ENCODE peak calls at places on chromosomes 7 and 10, in ten cellular contexts. One of them, this sample, is unnamed.

GRCh38 chr10:58701398-58702135 is 188.9 kb downstream of the BICC1 start:
- DNase-seq in HEK293T: no peak
- DNase-seq in activated CD4-positive, alpha-beta T cell treated with anti-CD3 and anti-CD28 coated beads for 4 hours: no peak
- DNase-seq in neuronal stem cell: no peak
- DNase-seq in activated gamma-delta T cell treated with Interleukin-2 at 50 U/mL for 16 hours: no peak
- DNase-seq in NCI-H1436 treated with DMSO at 0.1 percent for 48 hours: no peak
- DNase-seq in astrocyte of the spinal cord: peak; percentile 82
- DNase-seq in neural progenitor cell: no peak
- DNase-seq in astrocyte: peak; percentile 86
- DNase-seq in Ammon's horn: no peak
- DNase-seq in this sample: peak; percentile 81

GRCh38 chr10:34674169-34674568 is 140.9 kb downstream of the PARD3 start:
- DNase-seq in neuronal stem cell: no peak
- DNase-seq in astrocyte: no peak
- DNase-seq in activated CD4-positive, alpha-beta T cell treated with anti-CD3 and anti-CD28 coated beads for 4 hours: no peak
- DNase-seq in Ammon's horn: no peak
- DNase-seq in activated gamma-delta T cell treated with Interleukin-2 at 50 U/mL for 16 hours: no peak
- DNase-seq in astrocyte of the spinal cord: no peak
- DNase-seq in HEK293T: no peak
- DNase-seq in NCI-H1436 treated with DMSO at 0.1 percent for 48 hours: no peak
- DNase-seq in neural progenitor cell: no peak
- DNase-seq in this sample: no peak

GRCh38 chr7:29883462-29884398 is 77.4 kb downstream of the WIPF3 start:
- DNase-seq in Ammon's horn: no peak
- DNase-seq in neuronal stem cell: no peak
- DNase-seq in neural progenitor cell: peak; percentile 78
- DNase-seq in astrocyte: no peak
- DNase-seq in HEK293T: no peak
- DNase-seq in activated CD4-positive, alpha-beta T cell treated with anti-CD3 and anti-CD28 coated beads for 4 hours: no peak
- DNase-seq in NCI-H1436 treated with DMSO at 0.1 percent for 48 hours: no peak
- DNase-seq in astrocyte of the spinal cord: no peak
- DNase-seq in activated gamma-delta T cell treated with Interleukin-2 at 50 U/mL for 16 hours: peak; percentile 5
- DNase-seq in this sample: no peak

GRCh38 chr10:24929056-24929544 is 23.3 kb downstream of the PRTFDC1 start:
- DNase-seq in activated CD4-positive, alpha-beta T cell treated with anti-CD3 and anti-CD28 coated beads for 4 hours: no peak
- DNase-seq in Ammon's horn: no peak
- DNase-seq in astrocyte: peak; percentile 93
- DNase-seq in astrocyte of the spinal cord: peak; percentile 95
- DNase-seq in NCI-H1436 treated with DMSO at 0.1 percent for 48 hours: no peak
- DNase-seq in activated gamma-delta T cell treated with Interleukin-2 at 50 U/mL for 16 hours: no peak
- DNase-seq in HEK293T: no peak
- DNase-seq in neuronal stem cell: no peak
- DNase-seq in neural progenitor cell: peak; percentile 15
- DNase-seq in this sample: no peak

GRCh38 chr10:26879744-26880143 is 19.0 kb upstream of the ABI1 start:
- DNase-seq in neuronal stem cell: no peak
- DNase-seq in HEK293T: no peak
- DNase-seq in activated gamma-delta T cell treated with Interleukin-2 at 50 U/mL for 16 hours: no peak
- DNase-seq in NCI-H1436 treated with DMSO at 0.1 percent for 48 hours: peak; percentile 32
- DNase-seq in Ammon's horn: peak; percentile 53
- DNase-seq in astrocyte of the spinal cord: no peak
- DNase-seq in activated CD4-positive, alpha-beta T cell treated with anti-CD3 and anti-CD28 coated beads for 4 hours: no peak
- DNase-seq in neural progenitor cell: no peak
- DNase-seq in astrocyte: no peak
- DNase-seq in this sample: no peak

GRCh38 chr10:77675347-77675746 is 37.7 kb upstream of the KCNMA1 start:
- DNase-seq in astrocyte of the spinal cord: no peak
- DNase-seq in Ammon's horn: no peak
- DNase-seq in activated CD4-positive, alpha-beta T cell treated with anti-CD3 and anti-CD28 coated beads for 4 hours: no peak
- DNase-seq in neuronal stem cell: no peak
- DNase-seq in HEK293T: no peak
- DNase-seq in NCI-H1436 treated with DMSO at 0.1 percent for 48 hours: no peak
- DNase-seq in activated gamma-delta T cell treated with Interleukin-2 at 50 U/mL for 16 hours: no peak
- DNase-seq in astrocyte: no peak
- DNase-seq in neural progenitor cell: no peak
- DNase-seq in this sample: no peak

GRCh38 chr7:69250958-69251357 is 347.3 kb upstream of the AUTS2 start:
- DNase-seq in activated gamma-delta T cell treated with Interleukin-2 at 50 U/mL for 16 hours: no peak
- DNase-seq in activated CD4-positive, alpha-beta T cell treated with anti-CD3 and anti-CD28 coated beads for 4 hours: no peak
- DNase-seq in neuronal stem cell: no peak
- DNase-seq in astrocyte of the spinal cord: no peak
- DNase-seq in neural progenitor cell: no peak
- DNase-seq in Ammon's horn: no peak
- DNase-seq in HEK293T: no peak
- DNase-seq in NCI-H1436 treated with DMSO at 0.1 percent for 48 hours: no peak
- DNase-seq in astrocyte: no peak
- DNase-seq in this sample: no peak

GRCh38 chr10:43194266-43194665 is 56.0 kb downstream of the CSGALNACT2 start:
- DNase-seq in Ammon's horn: no peak
- DNase-seq in NCI-H1436 treated with DMSO at 0.1 percent for 48 hours: no peak
- DNase-seq in neuronal stem cell: no peak
- DNase-seq in activated CD4-positive, alpha-beta T cell treated with anti-CD3 and anti-CD28 coated beads for 4 hours: no peak
- DNase-seq in HEK293T: no peak
- DNase-seq in astrocyte of the spinal cord: no peak
- DNase-seq in astrocyte: no peak
- DNase-seq in activated gamma-delta T cell treated with Interleukin-2 at 50 U/mL for 16 hours: no peak
- DNase-seq in neural progenitor cell: no peak
- DNase-seq in this sample: no peak

GRCh38 chr10:73244866-73245477 is 2.1 kb downstream of the DNAJC9 start:
- DNase-seq in astrocyte: no peak
- DNase-seq in Ammon's horn: no peak
- DNase-seq in activated CD4-positive, alpha-beta T cell treated with anti-CD3 and anti-CD28 coated beads for 4 hours: no peak
- DNase-seq in astrocyte of the spinal cord: no peak
- DNase-seq in neuronal stem cell: no peak
- DNase-seq in activated gamma-delta T cell treated with Interleukin-2 at 50 U/mL for 16 hours: no peak
- DNase-seq in neural progenitor cell: no peak
- DNase-seq in NCI-H1436 treated with DMSO at 0.1 percent for 48 hours: no peak
- DNase-seq in HEK293T: no peak
- DNase-seq in this sample: no peak

GRCh38 chr7:72754312-72754711 is 73.7 kb downstream of the TYW1B start:
- DNase-seq in neuronal stem cell: no peak
- DNase-seq in neural progenitor cell: no peak
- DNase-seq in astrocyte: peak; percentile 16
- DNase-seq in astrocyte of the spinal cord: peak; percentile 5
- DNase-seq in activated gamma-delta T cell treated with Interleukin-2 at 50 U/mL for 16 hours: no peak
- DNase-seq in Ammon's horn: no peak
- DNase-seq in HEK293T: no peak
- DNase-seq in NCI-H1436 treated with DMSO at 0.1 percent for 48 hours: no peak
- DNase-seq in activated CD4-positive, alpha-beta T cell treated with anti-CD3 and anti-CD28 coated beads for 4 hours: no peak
- DNase-seq in this sample: peak; percentile 29

GRCh38 chr7:98619450-98620321 is 2.6 kb downstream of the NPTX2 start:
- DNase-seq in neuronal stem cell: no peak
- DNase-seq in activated gamma-delta T cell treated with Interleukin-2 at 50 U/mL for 16 hours: no peak
- DNase-seq in astrocyte: peak; percentile 57
- DNase-seq in HEK293T: no peak
- DNase-seq in neural progenitor cell: peak; percentile 67
- DNase-seq in NCI-H1436 treated with DMSO at 0.1 percent for 48 hours: no peak
- DNase-seq in activated CD4-positive, alpha-beta T cell treated with anti-CD3 and anti-CD28 coated beads for 4 hours: no peak
- DNase-seq in Ammon's horn: peak; percentile 54
- DNase-seq in astrocyte of the spinal cord: peak; percentile 12
- DNase-seq in this sample: peak; percentile 1

GRCh38 chr10:102235598-102235920 is 5.8 kb downstream of the PITX3 start:
- DNase-seq in astrocyte of the spinal cord: no peak
- DNase-seq in NCI-H1436 treated with DMSO at 0.1 percent for 48 hours: no peak
- DNase-seq in neuronal stem cell: no peak
- DNase-seq in activated gamma-delta T cell treated with Interleukin-2 at 50 U/mL for 16 hours: no peak
- DNase-seq in astrocyte: no peak
- DNase-seq in activated CD4-positive, alpha-beta T cell treated with anti-CD3 and anti-CD28 coated beads for 4 hours: no peak
- DNase-seq in HEK293T: no peak
- DNase-seq in neural progenitor cell: no peak
- DNase-seq in Ammon's horn: no peak
- DNase-seq in this sample: peak; percentile 28

GRCh38 chr7:96968981-96969380 is 36.4 kb upstream of the DLX6 start:
- DNase-seq in astrocyte of the spinal cord: no peak
- DNase-seq in HEK293T: no peak
- DNase-seq in NCI-H1436 treated with DMSO at 0.1 percent for 48 hours: no peak
- DNase-seq in neural progenitor cell: no peak
- DNase-seq in neuronal stem cell: no peak
- DNase-seq in astrocyte: no peak
- DNase-seq in activated CD4-positive, alpha-beta T cell treated with anti-CD3 and anti-CD28 coated beads for 4 hours: no peak
- DNase-seq in Ammon's horn: no peak
- DNase-seq in activated gamma-delta T cell treated with Interleukin-2 at 50 U/mL for 16 hours: no peak
- DNase-seq in this sample: no peak

GRCh38 chr7:124263232-124263827 is 230.5 kb upstream of the TMEM229A start:
- DNase-seq in NCI-H1436 treated with DMSO at 0.1 percent for 48 hours: no peak
- DNase-seq in HEK293T: no peak
- DNase-seq in activated gamma-delta T cell treated with Interleukin-2 at 50 U/mL for 16 hours: no peak
- DNase-seq in activated CD4-positive, alpha-beta T cell treated with anti-CD3 and anti-CD28 coated beads for 4 hours: no peak
- DNase-seq in astrocyte: no peak
- DNase-seq in Ammon's horn: no peak
- DNase-seq in astrocyte of the spinal cord: peak; percentile 23
- DNase-seq in neural progenitor cell: peak; percentile 23
- DNase-seq in neuronal stem cell: no peak
- DNase-seq in this sample: peak; percentile 54

GRCh38 chr10:28241766-28242399 is 61.0 kb downstream of the MPP7 start:
- DNase-seq in HEK293T: peak; percentile 47
- DNase-seq in astrocyte of the spinal cord: peak; percentile 71
- DNase-seq in Ammon's horn: peak; percentile 52
- DNase-seq in activated CD4-positive, alpha-beta T cell treated with anti-CD3 and anti-CD28 coated beads for 4 hours: peak; percentile 18
- DNase-seq in activated gamma-delta T cell treated with Interleukin-2 at 50 U/mL for 16 hours: peak; percentile 37
- DNase-seq in neuronal stem cell: peak; percentile 55
- DNase-seq in NCI-H1436 treated with DMSO at 0.1 percent for 48 hours: no peak
- DNase-seq in neural progenitor cell: peak; percentile 64
- DNase-seq in astrocyte: no peak
- DNase-seq in this sample: peak; percentile 70

GRCh38 chr10:11425672-11426071 is 185.8 kb downstream of the USP6NL start:
- DNase-seq in Ammon's horn: no peak
- DNase-seq in NCI-H1436 treated with DMSO at 0.1 percent for 48 hours: no peak
- DNase-seq in activated CD4-positive, alpha-beta T cell treated with anti-CD3 and anti-CD28 coated beads for 4 hours: no peak
- DNase-seq in neural progenitor cell: no peak
- DNase-seq in astrocyte: no peak
- DNase-seq in HEK293T: no peak
- DNase-seq in astrocyte of the spinal cord: no peak
- DNase-seq in neuronal stem cell: no peak
- DNase-seq in activated gamma-delta T cell treated with Interleukin-2 at 50 U/mL for 16 hours: no peak
- DNase-seq in this sample: no peak

GRCh38 chr7:137990251-137990901 is 11.5 kb downstream of the CREB3L2 start:
- DNase-seq in neural progenitor cell: no peak
- DNase-seq in NCI-H1436 treated with DMSO at 0.1 percent for 48 hours: no peak
- DNase-seq in activated CD4-positive, alpha-beta T cell treated with anti-CD3 and anti-CD28 coated beads for 4 hours: no peak
- DNase-seq in Ammon's horn: no peak
- DNase-seq in activated gamma-delta T cell treated with Interleukin-2 at 50 U/mL for 16 hours: no peak
- DNase-seq in neuronal stem cell: no peak
- DNase-seq in astrocyte: peak; percentile 98
- DNase-seq in astrocyte of the spinal cord: peak; percentile 93
- DNase-seq in HEK293T: no peak
- DNase-seq in this sample: peak; percentile 99

GRCh38 chr10:122546242-122546641 is 14.3 kb upstream of the DMBT1 start:
- DNase-seq in NCI-H1436 treated with DMSO at 0.1 percent for 48 hours: no peak
- DNase-seq in Ammon's horn: no peak
- DNase-seq in neuronal stem cell: no peak
- DNase-seq in activated CD4-positive, alpha-beta T cell treated with anti-CD3 and anti-CD28 coated beads for 4 hours: no peak
- DNase-seq in astrocyte: no peak
- DNase-seq in astrocyte of the spinal cord: no peak
- DNase-seq in neural progenitor cell: no peak
- DNase-seq in activated gamma-delta T cell treated with Interleukin-2 at 50 U/mL for 16 hours: no peak
- DNase-seq in HEK293T: no peak
- DNase-seq in this sample: no peak

GRCh38 chr10:73798927-73799563 is 12.4 kb downstream of the NDST2 start:
- DNase-seq in activated gamma-delta T cell treated with Interleukin-2 at 50 U/mL for 16 hours: no peak
- DNase-seq in HEK293T: no peak
- DNase-seq in neuronal stem cell: no peak
- DNase-seq in NCI-H1436 treated with DMSO at 0.1 percent for 48 hours: no peak
- DNase-seq in astrocyte: no peak
- DNase-seq in neural progenitor cell: no peak
- DNase-seq in astrocyte of the spinal cord: no peak
- DNase-seq in activated CD4-positive, alpha-beta T cell treated with anti-CD3 and anti-CD28 coated beads for 4 hours: no peak
- DNase-seq in Ammon's horn: no peak
- DNase-seq in this sample: no peak

This sample was measured in IMR-90.